ENCODE peak calls at places on chromosomes 16 and 17, in eight cellular contexts. D, L, R, F, N, S, A and C are unnamed samples.

GRCh38 chr16:793414-793813 is 5.0 kb downstream of the CHTF18 start:
- DNase-seq in D (no peak), L (no peak), R (no peak), F (no peak), N (no peak), S (no peak), A (no peak), C (no peak)

GRCh38 chr17:31549121-31549524 is 157.6 kb downstream of the RAB11FIP4 start:
- DNase-seq in D (no peak), L (no peak), R (no peak), F (no peak), N (no peak), S (no peak), A (no peak), C (no peak)

GRCh38 chr17:49434821-49435581 is 20.3 kb upstream of the PHB1 start:
- DNase-seq in D (peak), L (peak), R (peak), F (peak), N (no peak), S (peak), A (no peak), C (peak)

GRCh38 chr17:2058521-2059124 is 3.7 kb downstream of the HIC1 start:
- DNase-seq in D (peak), L (peak), R (peak), F (peak), N (peak), S (peak), A (peak), C (peak)

GRCh38 chr16:81910366-81910885 is 100.8 kb downstream of the SDR42E1 start:
- DNase-seq in D (no peak), L (no peak), R (no peak), F (no peak), N (no peak), S (no peak), A (no peak), C (no peak)

GRCh38 chr17:67491009-67491677 is 114.1 kb downstream of the PITPNC1 start:
- DNase-seq in D (peak), L (peak), R (peak), F (no peak), N (no peak), S (peak), A (peak), C (peak)

GRCh38 chr16:24670623-24671454 is 58.6 kb upstream of the TNRC6A start:
- DNase-seq in D (peak), L (peak), R (peak), F (peak), N (no peak), S (no peak), A (peak), C (peak)

GRCh38 chr16:59527206-59527997 is 793.3 kb upstream of the GOT2 start:
- DNase-seq in D (no peak), L (no peak), R (no peak), F (no peak), N (no peak), S (no peak), A (no peak), C (no peak)

GRCh38 chr17:413706-414440 is 61.3 kb upstream of the RPH3AL start:
- DNase-seq in D (peak), L (no peak), R (no peak), F (no peak), N (no peak), S (no peak), A (no peak), C (no peak)

GRCh38 chr17:50799582-50799981 is 32.3 kb upstream of the ANKRD40CL start:
- DNase-seq in D (no peak), L (no peak), R (no peak), F (no peak), N (no peak), S (no peak), A (no peak), C (no peak)

GRCh38 chr17:29363716-29364115 is 26.4 kb upstream of the TAOK1 start:
- DNase-seq in D (no peak), L (no peak), R (no peak), F (no peak), N (no peak), S (no peak), A (no peak), C (no peak)

GRCh38 chr17:46800573-46800972 is 17.9 kb downstream of the WNT3 start:
- DNase-seq in D (no peak), L (no peak), R (no peak), F (no peak), N (no peak), S (no peak), A (no peak), C (no peak)

GRCh38 chr17:62648247-62648953 is 20.9 kb downstream of the MRC2 start:
- DNase-seq in D (no peak), L (no peak), R (no peak), F (no peak), N (no peak), S (no peak), A (no peak), C (no peak)
- TF ChIP-seq CTCF in D (no peak), L (no peak), R (no peak), F (no peak), N (no peak), S (no peak), A (no peak), C (no peak)

DNA sequence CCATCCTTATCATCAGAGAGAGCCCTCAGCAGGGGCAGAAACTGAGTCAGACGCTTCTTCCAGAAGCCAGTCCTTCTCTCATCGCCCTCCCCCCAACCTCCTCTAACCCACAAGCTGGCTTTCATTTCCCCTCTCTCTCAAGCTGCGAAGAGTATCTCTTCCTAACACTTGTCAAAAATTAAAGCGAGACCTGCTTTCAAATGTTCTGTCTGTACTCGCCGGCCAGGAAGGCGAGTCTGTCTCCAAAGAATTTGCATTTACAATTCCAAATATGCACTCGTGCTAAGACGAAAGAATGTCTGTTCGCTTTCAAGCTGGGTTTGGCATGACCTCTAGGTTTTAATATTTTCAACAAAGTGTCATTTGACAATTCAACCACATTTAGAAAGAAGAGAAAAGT is 140.4 kb downstream of the RGS9 start:
- DNase-seq in D (no peak), L (peak), R (no peak), F (no peak), N (no peak), S (no peak), A (no peak), C (no peak)
- TF ChIP-seq CTCF in D (no peak), L (no peak), R (no peak), F (no peak), N (no peak), S (no peak), A (no peak), C (no peak)

DNA sequence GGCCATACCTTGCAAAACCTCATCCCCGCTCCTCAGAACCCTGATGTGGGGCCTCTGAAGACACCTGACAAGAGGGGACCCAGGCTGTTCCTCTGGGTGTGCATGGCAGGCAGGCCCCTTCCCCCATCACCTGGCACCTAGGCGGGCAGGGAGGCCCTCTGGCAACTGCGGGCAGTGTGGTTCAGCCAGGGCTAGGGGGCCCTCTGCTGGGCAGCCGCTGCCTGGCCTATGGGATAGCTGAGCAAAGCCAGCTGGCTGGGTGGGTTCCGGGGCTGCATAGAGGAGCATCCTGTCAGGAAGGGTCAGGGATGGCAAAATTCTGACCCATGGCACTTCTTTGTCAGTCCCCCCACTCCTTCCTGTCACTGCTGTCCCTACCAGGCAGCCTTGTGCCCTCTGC is 228.7 kb upstream of the ASIC2 start:
- DNase-seq in D (peak), L (no peak), R (peak), F (no peak), N (no peak), S (no peak), A (no peak), C (no peak)
- TF ChIP-seq CTCF in D (no peak), L (peak), R (peak), F (peak), N (no peak), S (no peak), A (no peak), C (peak)

DNA sequence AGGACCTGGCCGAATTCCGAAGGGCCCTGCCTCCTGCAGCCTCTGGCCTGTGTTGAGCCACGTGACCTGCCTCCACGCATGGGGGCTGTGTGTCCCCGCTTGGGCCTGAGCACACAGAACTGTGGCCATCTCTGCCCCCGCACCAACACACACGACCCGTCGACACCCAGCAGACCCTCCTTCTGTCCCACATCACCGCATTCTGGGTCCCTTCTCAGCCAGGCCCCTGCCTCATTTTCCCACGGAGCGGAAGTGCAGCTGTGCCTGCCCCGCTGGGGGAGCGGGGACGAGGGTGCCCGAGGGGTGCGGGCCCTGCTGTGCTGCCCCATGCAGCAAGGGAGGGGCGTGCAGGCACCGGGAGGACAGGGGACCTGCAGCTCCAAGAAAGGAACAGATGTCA is 18.4 kb downstream of the NDUFAF8 start:
- DNase-seq in D (no peak), L (no peak), R (no peak), F (no peak), N (no peak), S (no peak), A (no peak), C (no peak)
- TF ChIP-seq CTCF in D (no peak), L (no peak), R (no peak), F (no peak), N (no peak), S (no peak), A (no peak), C (no peak)

DNA sequence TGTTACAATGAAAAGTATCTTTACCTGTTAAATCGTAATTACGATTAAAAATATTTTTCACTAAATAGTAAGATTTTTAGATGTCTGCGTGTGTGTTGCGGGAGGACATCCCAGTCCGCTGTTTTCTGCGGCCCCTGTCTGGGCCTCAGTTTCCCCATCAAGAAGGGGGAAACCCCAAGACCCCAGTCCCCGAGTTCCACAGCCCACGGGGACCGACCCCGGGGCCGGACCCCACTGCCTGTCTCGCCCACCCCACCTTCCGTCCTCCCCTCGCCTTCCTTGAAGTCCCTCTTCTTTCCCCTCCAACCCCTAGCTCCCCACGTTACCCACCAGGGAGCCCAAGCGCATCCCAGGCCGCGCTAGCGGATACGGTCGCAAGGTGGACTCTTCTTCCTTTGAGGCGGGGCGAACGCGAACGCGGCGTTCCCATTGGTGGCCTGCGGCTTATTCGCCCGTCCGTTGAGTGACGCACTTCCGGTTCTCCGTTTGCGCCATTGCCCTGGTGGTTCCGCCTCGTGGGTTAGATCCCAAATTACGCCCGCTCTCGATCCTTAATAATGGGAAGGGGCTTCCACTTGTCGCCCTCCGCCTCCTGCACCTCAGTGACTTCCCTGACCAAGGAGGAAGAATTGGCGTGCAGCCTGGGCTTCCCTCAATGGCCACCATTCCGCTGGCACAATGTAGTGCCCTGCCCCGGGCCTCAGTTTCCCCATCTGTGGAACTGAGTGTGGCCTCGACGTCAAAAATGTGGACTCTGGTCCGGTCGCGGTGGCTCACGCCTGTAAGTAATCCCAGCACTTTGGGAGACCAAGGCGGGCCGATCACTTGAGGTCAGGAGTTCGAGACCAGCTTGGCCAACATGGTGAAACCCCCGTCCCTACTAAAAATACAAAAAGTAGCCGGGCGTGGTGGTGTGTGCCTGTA is at the start of gene NSMCE1:
- DNase-seq in D (peak), L (peak), R (peak), F (peak), N (peak), S (peak), A (peak), C (peak)
- TF ChIP-seq CTCF in D (no peak), L (no peak), R (no peak), F (no peak), N (peak), S (no peak), A (peak), C (no peak)

GRCh38 chr17:11039342-11039741 is 201.5 kb upstream of the PIRT start:
- DNase-seq in D (no peak), L (no peak), R (no peak), F (no peak), N (no peak), S (no peak), A (no peak), C (no peak)
- TF ChIP-seq CTCF in D (no peak), L (no peak), R (no peak), F (no peak), N (no peak), S (no peak), A (no peak), C (no peak)

GRCh38 chr17:4033751-4034251 is 69.6 kb upstream of the ATP2A3 start:
- DNase-seq in D (no peak), L (no peak), R (no peak), F (no peak), N (no peak), S (no peak), A (no peak), C (no peak)

GRCh38 chr17:4038076-4038475 is 73.8 kb upstream of the ATP2A3 start:
- DNase-seq in D (no peak), L (no peak), R (no peak), F (no peak), N (no peak), S (no peak), A (no peak), C (no peak)

GRCh38 chr17:4032245-4032644 is 68.0 kb upstream of the ATP2A3 start:
- DNase-seq in D (peak), L (no peak), R (no peak), F (no peak), N (no peak), S (no peak), A (no peak), C (no peak)

GRCh38 chr17:4032738-4033137 is 68.5 kb upstream of the ATP2A3 start:
- DNase-seq in D (no peak), L (no peak), R (peak), F (no peak), N (no peak), S (no peak), A (no peak), C (no peak)

DNA sequence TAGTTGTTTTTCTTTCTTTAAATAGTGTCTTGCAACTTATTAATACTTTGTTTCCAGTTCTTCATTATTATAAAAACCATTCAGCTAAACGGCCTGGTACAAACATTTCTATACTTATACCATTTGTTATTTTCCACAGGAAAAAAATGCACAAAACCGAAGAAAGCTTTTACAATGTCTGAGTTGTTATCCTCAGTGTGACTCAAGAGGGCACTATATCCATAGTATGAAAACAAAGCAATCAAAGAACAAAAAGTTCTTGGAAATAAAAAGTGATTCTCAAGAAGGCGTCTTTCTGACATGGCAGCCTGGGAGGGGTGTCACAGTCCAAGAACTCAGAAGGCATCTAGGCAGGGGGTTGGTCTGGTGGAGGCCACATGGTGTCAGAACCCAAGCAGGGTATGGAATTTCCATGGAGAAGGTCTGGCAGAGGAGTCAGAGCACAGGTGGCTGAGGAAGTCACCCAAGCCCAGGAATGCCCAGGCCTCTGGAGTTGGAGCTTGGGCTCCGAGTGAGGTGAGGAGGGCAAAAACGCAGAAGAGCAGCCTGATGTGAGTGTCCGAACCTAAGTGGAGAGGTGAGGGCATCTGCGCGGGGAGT is 70.9 kb upstream of the ATP2A3 start:
- DNase-seq in D (no peak), L (no peak), R (peak), F (no peak), N (no peak), S (no peak), A (no peak), C (no peak)
- TF ChIP-seq CTCF in D (no peak), L (no peak), R (no peak), F (no peak), N (no peak), S (no peak), A (no peak), C (no peak)

GRCh38 chr16:88023786-88024185 is 72.6 kb downstream of the BANP start:
- DNase-seq in D (no peak), L (no peak), R (no peak), F (no peak), N (no peak), S (no peak), A (no peak), C (no peak)
- TF ChIP-seq CTCF in D (no peak), L (no peak), R (no peak), F (no peak), N (no peak), S (no peak), A (no peak), C (no peak)

GRCh38 chr16:88838566-88838965 is 18.2 kb downstream of the GALNS start:
- DNase-seq in D (no peak), L (no peak), R (no peak), F (no peak), N (no peak), S (no peak), A (no peak), C (no peak)

GRCh38 chr16:88840589-88841215 is 16.0 kb downstream of the GALNS start:
- DNase-seq in D (no peak), L (no peak), R (no peak), F (no peak), N (no peak), S (no peak), A (no peak), C (no peak)

GRCh38 chr16:88837806-88838205 is 18.9 kb downstream of the GALNS start:
- DNase-seq in D (no peak), L (no peak), R (no peak), F (no peak), N (no peak), S (no peak), A (no peak), C (no peak)

GRCh38 chr16:88839745-88840588 is 16.8 kb downstream of the GALNS start:
- DNase-seq in D (no peak), L (no peak), R (no peak), F (no peak), N (no peak), S (no peak), A (no peak), C (no peak)

DNA sequence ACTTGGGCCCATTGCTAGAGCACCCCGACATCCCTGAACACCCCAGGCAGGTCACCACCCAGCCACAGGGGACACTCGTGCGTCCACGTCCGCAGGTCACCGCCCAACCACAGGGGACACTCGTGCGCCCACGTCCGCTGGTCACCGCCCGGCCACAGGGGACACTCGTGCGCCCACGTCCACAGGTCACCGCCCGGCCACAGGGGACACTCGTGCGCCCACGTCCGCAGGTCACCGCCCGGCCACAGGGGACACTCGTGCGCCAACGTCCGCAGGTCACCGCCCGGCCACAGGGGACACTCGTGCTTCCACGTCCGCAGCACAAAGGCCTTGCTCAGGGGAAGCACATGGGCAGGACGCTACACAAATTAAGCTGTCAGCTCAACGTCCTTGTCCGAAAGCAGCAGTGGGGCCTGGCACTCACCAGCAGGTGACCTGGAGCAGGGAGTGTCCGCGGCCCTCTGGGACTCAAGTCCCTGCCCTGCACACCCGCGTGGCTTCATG is 17.7 kb downstream of the GALNS start:
- DNase-seq in D (no peak), L (no peak), R (no peak), F (no peak), N (no peak), S (no peak), A (no peak), C (no peak)
- TF ChIP-seq CTCF in D (no peak), L (no peak), R (no peak), F (no peak), N (no peak), S (no peak), A (no peak), C (no peak)